ENCODE peak calls at places on chromosomes 13 and 19, in six cellular contexts. F, X, D, I, U and R are unnamed samples.

GRCh38 chr13:42777476-42777875 is 3.9 kb upstream of the FAM216B start:
- DNase-seq in F (no peak), X (no peak), D (no peak), I (no peak), U (no peak), R (no peak)

GRCh38 chr13:66972659-66973058 is 257.5 kb downstream of the PCDH9 start:
- DNase-seq in F (no peak), X (no peak), D (no peak), I (no peak), U (no peak), R (no peak)

GRCh38 chr19:4516939-4517300 is 1.4 kb downstream of the PLIN4 start:
- DNase-seq in F (no peak), X (no peak), D (peak), I (no peak), U (no peak), R (no peak)

GRCh38 chr13:27500806-27501534 is 50.6 kb upstream of the MTIF3 start:
- DNase-seq in F (no peak), X (no peak), D (no peak), I (no peak), U (no peak), R (peak)

GRCh38 chr19:31109626-31110025 is 239.6 kb downstream of the TSHZ3 start:
- DNase-seq in F (no peak), X (no peak), D (no peak), I (no peak), U (no peak), R (no peak)

GRCh38 chr19:21789761-21790160 is 22.4 kb upstream of the ZNF100 start:
- DNase-seq in F (no peak), X (no peak), D (no peak), I (no peak), U (no peak), R (no peak)

GRCh38 chr19:42352216-42352892 is 26.9 kb downstream of the MEGF8 start:
- DNase-seq in F (no peak), X (no peak), D (no peak), I (no peak), U (no peak), R (peak)

GRCh38 chr13:74046461-74046860 is 87.7 kb downstream of the KLF12 start:
- DNase-seq in F (no peak), X (no peak), D (no peak), I (no peak), U (no peak), R (no peak)

DNA sequence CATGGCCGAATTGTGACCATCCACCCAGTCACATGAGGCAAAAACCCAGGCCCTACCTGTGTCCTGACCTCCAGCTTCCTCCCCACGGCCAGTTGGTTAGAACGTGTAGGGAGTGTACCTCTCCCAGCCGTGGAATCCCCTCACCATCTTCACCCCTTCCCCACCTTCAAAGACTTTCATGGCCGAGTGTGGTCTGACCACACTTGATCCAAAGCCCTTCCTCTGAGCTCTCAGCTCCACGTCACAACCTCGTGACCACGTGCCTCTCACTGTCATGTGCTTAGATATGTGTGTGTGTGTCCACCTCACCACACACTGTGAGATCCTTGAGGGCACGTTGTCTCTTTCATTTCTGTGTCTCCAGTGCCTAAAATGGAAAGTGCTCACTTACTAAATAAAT is 48.6 kb upstream of the UBE2L5 start:
- DNase-seq in F (no peak), X (peak), D (no peak), I (peak), U (no peak), R (no peak)
- H3K27ac ChIP-seq in F (no peak), X (peak), D (no peak), I (peak), U (no peak), R (no peak)

GRCh38 chr19:9823816-9824215 is 3.9 kb upstream of the UBL5 start:
- DNase-seq in F (no peak), X (no peak), D (no peak), I (no peak), U (no peak), R (no peak)

GRCh38 chr19:9818175-9818733 is 625 bp downstream of the FBXL12 start:
- DNase-seq in F (no peak), X (no peak), D (no peak), I (no peak), U (no peak), R (no peak)

GRCh38 chr19:9818734-9819589 is at the start of gene FBXL12:
- DNase-seq in F (peak), X (peak), D (peak), I (peak), U (peak), R (peak)

GRCh38 chr19:9819590-9819898 is 665 bp upstream of the FBXL12 start:
- DNase-seq in F (no peak), X (no peak), D (no peak), I (no peak), U (no peak), R (no peak)
- H3K27ac ChIP-seq in F (peak), X (peak), D (peak), I (peak), U (peak), R (peak)

GRCh38 chr19:48698046-48698445 is 2.3 kb downstream of the FUT2 start:
- DNase-seq in F (no peak), X (no peak), D (no peak), I (no peak), U (no peak), R (no peak)
- H3K27ac ChIP-seq in F (no peak), X (no peak), D (no peak), I (no peak), U (peak), R (no peak)

DNA sequence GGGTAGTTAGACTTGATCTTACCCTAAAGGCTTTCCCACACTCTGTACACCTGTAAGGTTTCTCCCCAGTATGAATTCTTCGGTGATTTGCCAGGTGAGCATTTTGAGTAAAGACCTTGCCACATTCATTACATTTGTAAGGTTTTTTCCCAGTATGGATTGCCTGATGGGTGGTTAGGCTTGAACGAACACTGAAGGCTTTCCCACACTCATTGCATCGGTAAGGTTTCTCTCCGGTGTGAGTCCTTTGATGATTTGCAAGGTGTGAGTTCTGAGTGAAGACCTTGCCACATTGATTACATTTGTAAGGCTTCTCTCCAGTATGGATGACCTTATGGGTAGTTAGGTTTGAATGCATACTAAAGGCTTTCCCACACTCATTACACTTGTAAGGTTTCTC is 23.7 kb downstream of the ERVV-2 start:
- DNase-seq in F (no peak), X (no peak), D (no peak), I (no peak), U (no peak), R (no peak)
- H3K27ac ChIP-seq in F (no peak), X (no peak), D (no peak), I (no peak), U (no peak), R (no peak)

GRCh38 chr13:97301382-97302095 is 79.4 kb downstream of the MBNL2 start:
- DNase-seq in F (no peak), X (no peak), D (no peak), I (no peak), U (no peak), R (no peak)
- H3K27ac ChIP-seq in F (peak), X (no peak), D (peak), I (no peak), U (peak), R (peak)

DNA sequence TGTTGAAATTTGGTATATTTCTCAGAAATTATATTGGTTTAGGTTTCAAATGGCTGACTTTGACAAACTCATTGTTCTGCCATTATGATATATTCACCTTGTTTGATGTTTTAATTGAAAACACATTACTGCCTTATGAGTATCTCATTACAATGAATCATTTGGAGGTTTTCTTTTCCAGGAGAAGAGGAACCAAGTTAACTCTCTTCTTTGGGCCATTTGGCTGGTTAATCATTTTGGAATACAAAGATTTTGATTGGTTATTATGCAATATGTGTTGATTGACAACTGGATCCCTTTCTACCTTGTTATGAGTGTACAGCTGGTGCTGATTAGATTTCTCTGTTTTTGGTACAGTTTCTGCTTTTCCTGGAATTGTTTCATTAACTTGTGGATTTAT is 49.3 kb upstream of the RGCC start:
- DNase-seq in F (no peak), X (no peak), D (no peak), I (no peak), U (no peak), R (no peak)
- H3K27ac ChIP-seq in F (no peak), X (no peak), D (no peak), I (no peak), U (no peak), R (no peak)